ENCODE peak calls at places on chromosomes 16 and 17, in eight cellular contexts. S is Right ventricle myocardium superior; R is AG10803; P is stimulated activated CD8-positive, alpha-beta memory T cell treated with anti-CD3 and anti-CD28 coated beads, Interleukin-12 subunit alpha, Interleukin-12 subunit beta, amount 100 ng/mL, for 4 hours; V is fibroblast of the aortic adventitia; Z is RWPE1; N is glutamatergic neuron; H is GM12878. T is an unnamed sample.

GRCh38 chr16:21950782-21951521 is 2.2 kb upstream of the UQCRC2 start:
- DNase-seq in N (peak), R (peak), P (no peak), Z (peak), H (no peak), S (no peak), V (peak), T (peak)

GRCh38 chr17:29582254-29582765 is 7.1 kb downstream of the GIT1 start:
- DNase-seq in Z (no peak), S (peak), V (no peak), R (no peak), P (no peak), H (no peak), N (no peak), T (no peak)

GRCh38 chr16:75074920-75075687 is 41.5 kb downstream of the LDHD start:
- DNase-seq in S (peak), P (peak), V (no peak), H (peak), R (no peak), N (no peak), Z (no peak), T (peak)

GRCh38 chr17:60165223-60165622 is 15.4 kb downstream of the CA4 start:
- DNase-seq in S (no peak), R (no peak), H (no peak), P (no peak), N (no peak), Z (no peak), V (no peak), T (no peak)

GRCh38 chr17:15660077-15660476 is 24.0 kb downstream of the TRIM16 start:
- DNase-seq in H (no peak), S (no peak), P (no peak), R (no peak), V (no peak), N (no peak), Z (no peak), T (no peak)

GRCh38 chr16:87824016-87824990 is 45.0 kb downstream of the SLC7A5 start:
- DNase-seq in S (no peak), P (peak), V (no peak), Z (no peak), N (no peak), H (no peak), R (no peak), T (no peak)

GRCh38 chr17:41989702-41990419 is 23.3 kb downstream of the CNP start:
- DNase-seq in P (no peak), N (no peak), R (no peak), V (no peak), H (no peak), Z (no peak), S (no peak), T (no peak)

GRCh38 chr16:89737341-89738071 is 16.2 kb downstream of the ZNF276 start:
- DNase-seq in N (no peak), Z (no peak), S (no peak), R (no peak), P (no peak), V (no peak), H (no peak), T (no peak)

GRCh38 chr16:50717109-50717893 is 23.9 kb downstream of the NOD2 start:
- DNase-seq in V (no peak), R (no peak), P (no peak), H (no peak), S (no peak), Z (no peak), N (no peak), T (no peak)

GRCh38 chr16:75304521-75305363 is 53.3 kb upstream of the BCAR1 start:
- DNase-seq in Z (peak), H (no peak), N (no peak), R (peak), P (no peak), V (peak), S (peak), T (peak)

GRCh38 chr16:5851583-5851982 is 754.0 kb upstream of the EEF2KMT start:
- DNase-seq in Z (no peak), P (no peak), H (no peak), N (no peak), R (no peak), V (no peak), S (no peak), T (no peak)

GRCh38 chr16:86921289-86921688 is 342.9 kb downstream of the FOXL1 start:
- DNase-seq in S (no peak), N (no peak), P (no peak), V (no peak), Z (no peak), H (no peak), R (no peak), T (no peak)

GRCh38 chr17:27818311-27819170 is 18.2 kb upstream of the NOS2 start:
- DNase-seq in R (no peak), H (no peak), V (peak), N (no peak), Z (no peak), S (peak), P (no peak), T (no peak)

GRCh38 chr16:72791786-72792185 is 256.1 kb downstream of the ZFHX3 start:
- DNase-seq in P (no peak), Z (no peak), H (no peak), V (no peak), S (no peak), R (no peak), N (no peak), T (no peak)

T was measured in fibroblast of villous mesenchyme.